ENCODE peak calls at places on chromosomes 12 and 14, in seven cellular contexts. One of them, this sample, is unnamed.

GRCh38 chr14:102868956-102869531 is 53.4 kb upstream of the AMN start:
- DNase-seq in choroid plexus epithelial cell: no peak
- DNase-seq in ACHN: no peak
- DNase-seq in kidney tubule cell: no peak
- DNase-seq in NCI-H510A: no peak
- DNase-seq in left lung: no peak
- DNase-seq in AG10803: no peak
- DNase-seq in this sample: no peak

GRCh38 chr12:71938728-71939385 is at the start of gene TPH2:
- DNase-seq in choroid plexus epithelial cell: peak
- DNase-seq in ACHN: peak
- DNase-seq in kidney tubule cell: peak
- DNase-seq in NCI-H510A: no peak
- DNase-seq in left lung: no peak
- DNase-seq in AG10803: peak
- DNase-seq in this sample: peak

GRCh38 chr12:15393037-15393436 is 70.7 kb downstream of the PTPRO start:
- DNase-seq in choroid plexus epithelial cell: no peak
- DNase-seq in ACHN: peak
- DNase-seq in kidney tubule cell: peak
- DNase-seq in NCI-H510A: no peak
- DNase-seq in left lung: no peak
- DNase-seq in AG10803: no peak
- DNase-seq in this sample: no peak

GRCh38 chr14:89418976-89419375 is 1.9 kb upstream of the FOXN3 start:
- DNase-seq in choroid plexus epithelial cell: no peak
- DNase-seq in ACHN: no peak
- DNase-seq in kidney tubule cell: no peak
- DNase-seq in NCI-H510A: no peak
- DNase-seq in left lung: no peak
- DNase-seq in AG10803: no peak
- DNase-seq in this sample: no peak

GRCh38 chr14:23366163-23366921 is 1.4 kb upstream of the EFS start:
- DNase-seq in choroid plexus epithelial cell: peak
- DNase-seq in ACHN: no peak
- DNase-seq in kidney tubule cell: no peak
- DNase-seq in NCI-H510A: no peak
- DNase-seq in left lung: peak
- DNase-seq in AG10803: peak
- DNase-seq in this sample: no peak

GRCh38 chr14:104284107-104284592 is 145.8 kb downstream of the KIF26A start:
- DNase-seq in choroid plexus epithelial cell: no peak
- DNase-seq in ACHN: no peak
- DNase-seq in kidney tubule cell: no peak
- DNase-seq in NCI-H510A: peak
- DNase-seq in left lung: peak
- DNase-seq in AG10803: no peak
- DNase-seq in this sample: no peak

GRCh38 chr12:47818382-47818700 is 1.4 kb downstream of the HDAC7 start:
- DNase-seq in choroid plexus epithelial cell: no peak
- DNase-seq in ACHN: no peak
- DNase-seq in kidney tubule cell: peak
- DNase-seq in NCI-H510A: no peak
- DNase-seq in left lung: no peak
- DNase-seq in AG10803: no peak
- DNase-seq in this sample: peak

GRCh38 chr12:93552427-93552826 is 20.0 kb upstream of the SOCS2 start:
- DNase-seq in choroid plexus epithelial cell: no peak
- DNase-seq in ACHN: no peak
- DNase-seq in kidney tubule cell: no peak
- DNase-seq in NCI-H510A: no peak
- DNase-seq in left lung: no peak
- DNase-seq in AG10803: no peak
- DNase-seq in this sample: no peak

GRCh38 chr12:27163048-27163715 is 80.8 kb upstream of the C12orf71 start:
- DNase-seq in choroid plexus epithelial cell: peak
- DNase-seq in ACHN: peak
- DNase-seq in kidney tubule cell: peak
- DNase-seq in NCI-H510A: no peak
- DNase-seq in left lung: no peak
- DNase-seq in AG10803: peak
- DNase-seq in this sample: no peak

GRCh38 chr14:60658116-60658515 is 8.8 kb upstream of the SIX1 start:
- DNase-seq in choroid plexus epithelial cell: no peak
- DNase-seq in ACHN: no peak
- DNase-seq in kidney tubule cell: no peak
- DNase-seq in NCI-H510A: no peak
- DNase-seq in left lung: no peak
- DNase-seq in AG10803: no peak
- DNase-seq in this sample: no peak

GRCh38 chr14:73526036-73526984 is 10.6 kb upstream of the ACOT1 start:
- DNase-seq in choroid plexus epithelial cell: no peak
- DNase-seq in ACHN: no peak
- DNase-seq in kidney tubule cell: peak
- DNase-seq in NCI-H510A: no peak
- DNase-seq in left lung: no peak
- DNase-seq in AG10803: peak
- DNase-seq in this sample: no peak

GRCh38 chr14:100654814-100655795 is 67.9 kb upstream of the BEGAIN start:
- DNase-seq in choroid plexus epithelial cell: no peak
- DNase-seq in ACHN: peak
- DNase-seq in kidney tubule cell: peak
- DNase-seq in NCI-H510A: no peak
- DNase-seq in left lung: peak
- DNase-seq in AG10803: no peak
- DNase-seq in this sample: peak

GRCh38 chr12:80681-81190 is 14.2 kb downstream of the IQSEC3 start:
- DNase-seq in choroid plexus epithelial cell: no peak
- DNase-seq in ACHN: no peak
- DNase-seq in kidney tubule cell: no peak
- DNase-seq in NCI-H510A: no peak
- DNase-seq in left lung: no peak
- DNase-seq in AG10803: no peak
- DNase-seq in this sample: no peak

GRCh38 chr14:32561520-32561919 is 232.4 kb downstream of the AKAP6 start:
- DNase-seq in choroid plexus epithelial cell: peak
- DNase-seq in ACHN: no peak
- DNase-seq in kidney tubule cell: peak
- DNase-seq in NCI-H510A: no peak
- DNase-seq in left lung: no peak
- DNase-seq in AG10803: peak
- DNase-seq in this sample: no peak

GRCh38 chr12:128055567-128055966 is 211.4 kb upstream of the TMEM132C start:
- DNase-seq in choroid plexus epithelial cell: no peak
- DNase-seq in ACHN: no peak
- DNase-seq in kidney tubule cell: no peak
- DNase-seq in NCI-H510A: no peak
- DNase-seq in left lung: no peak
- DNase-seq in AG10803: no peak
- DNase-seq in this sample: no peak

This sample was measured in MM.1S.